ENCODE peak calls at places on chromosomes 7 and 10, in eight cellular contexts. T is naive thymus-derived CD4-positive, alpha-beta T cell; J is uterus; O is stimulated activated CD4-positive, alpha-beta T cell treated with anti-CD3 and anti-CD28 coated beads, Interleukin-1b, Interleukin-23, amount 100 ng/mL, for 4 hours; Q is T-cell; E is stimulated activated CD8-positive, alpha-beta memory T cell treated with anti-CD3 and anti-CD28 coated beads, Interleukin-4, amount 100 ng/mL, for 1 hour; G is neural crest cell; B is NCI-H82. W is an unnamed sample.

GRCh38 chr10:14476641-14477407 is 146.1 kb upstream of the FRMD4A start:
- DNase-seq in T (no peak), J (no peak), O (no peak), Q (no peak), E (no peak), G (no peak), B (no peak), W (no peak)

GRCh38 chr10:84593546-84593945 is 265.2 kb downstream of the CCSER2 start:
- DNase-seq in T (no peak), J (no peak), O (no peak), Q (no peak), E (no peak), G (no peak), B (no peak), W (no peak)

GRCh38 chr10:34492081-34492480 is 323.0 kb downstream of the PARD3 start:
- DNase-seq in T (no peak), J (no peak), O (no peak), Q (no peak), E (no peak), G (no peak), B (no peak), W (no peak)

GRCh38 chr10:46253076-46254006 is 33.5 kb upstream of the ANTXRL start:
- DNase-seq in T (no peak), J (no peak), O (no peak), Q (no peak), E (no peak), G (no peak), B (no peak), W (no peak)

GRCh38 chr10:132282667-132283603 is 24.8 kb downstream of the STK32C start:
- DNase-seq in T (no peak), J (no peak), O (no peak), Q (no peak), E (no peak), G (no peak), B (no peak), W (no peak)

GRCh38 chr7:137932881-137933269 is 69.0 kb downstream of the CREB3L2 start:
- DNase-seq in T (no peak), J (no peak), O (no peak), Q (no peak), E (no peak), G (no peak), B (no peak), W (no peak)

GRCh38 chr10:63699785-63700184 is 178.6 kb downstream of the REEP3 start:
- DNase-seq in T (no peak), J (peak), O (no peak), Q (no peak), E (no peak), G (no peak), B (no peak), W (no peak)

GRCh38 chr10:22478555-22479334 is 133.4 kb downstream of the SPAG6 start:
- DNase-seq in T (no peak), J (no peak), O (no peak), Q (no peak), E (no peak), G (no peak), B (no peak), W (no peak)

GRCh38 chr7:106794276-106795136 is 70.6 kb upstream of the PIK3CG start:
- DNase-seq in T (no peak), J (no peak), O (no peak), Q (no peak), E (no peak), G (no peak), B (no peak), W (no peak)

GRCh38 chr7:922334-923107 is 32.0 kb downstream of the ADAP1 start:
- DNase-seq in T (no peak), J (no peak), O (peak), Q (no peak), E (peak), G (no peak), B (no peak), W (no peak)

GRCh38 chr10:96421995-96422394 is 63.2 kb upstream of the OPALIN start:
- DNase-seq in T (no peak), J (no peak), O (no peak), Q (no peak), E (no peak), G (no peak), B (no peak), W (no peak)

GRCh38 chr10:128642502-128642901 is 516.3 kb upstream of the MKI67 start:
- DNase-seq in T (no peak), J (no peak), O (no peak), Q (no peak), E (no peak), G (no peak), B (no peak), W (no peak)

GRCh38 chr7:136062625-136063336 is 85.6 kb upstream of the MTPN start:
- DNase-seq in T (no peak), J (no peak), O (no peak), Q (no peak), E (no peak), G (no peak), B (peak), W (no peak)

GRCh38 chr7:37342170-37342569 is 106.5 kb downstream of the ELMO1 start:
- DNase-seq in T (no peak), J (no peak), O (no peak), Q (no peak), E (no peak), G (no peak), B (no peak), W (no peak)

GRCh38 chr10:11336703-11337102 is 274.7 kb downstream of the USP6NL start:
- DNase-seq in T (no peak), J (no peak), O (no peak), Q (no peak), E (no peak), G (peak), B (no peak), W (no peak)

GRCh38 chr7:155190608-155191536 is 106.8 kb upstream of the INSIG1 start:
- DNase-seq in T (peak), J (no peak), O (peak), Q (no peak), E (peak), G (peak), B (peak), W (no peak)

GRCh38 chr7:112129655-112130323 is 76.4 kb downstream of the DOCK4 start:
- DNase-seq in T (no peak), J (peak), O (no peak), Q (no peak), E (no peak), G (no peak), B (no peak), W (no peak)

GRCh38 chr10:62548686-62549085 is 174.5 kb downstream of the ZNF365 start:
- DNase-seq in T (no peak), J (no peak), O (no peak), Q (no peak), E (no peak), G (no peak), B (no peak), W (no peak)

GRCh38 chr10:127474501-127474900 is 74.6 kb upstream of the NPS start:
- DNase-seq in T (no peak), J (no peak), O (no peak), Q (no peak), E (no peak), G (no peak), B (no peak), W (no peak)

GRCh38 chr10:56091872-56092271 is 269.2 kb downstream of the ZWINT start:
- DNase-seq in T (no peak), J (no peak), O (no peak), Q (no peak), E (no peak), G (no peak), B (no peak), W (no peak)

GRCh38 chr10:34018129-34018528 is 683.7 kb upstream of the NRP1 start:
- DNase-seq in T (no peak), J (no peak), O (no peak), Q (no peak), E (no peak), G (no peak), B (no peak), W (no peak)

GRCh38 chr7:100190059-100190711 is 12.5 kb downstream of the STAG3 start:
- DNase-seq in T (peak), J (no peak), O (no peak), Q (no peak), E (no peak), G (no peak), B (peak), W (no peak)

GRCh38 chr10:6346621-6347020 is 143.9 kb downstream of the PFKFB3 start:
- DNase-seq in T (no peak), J (no peak), O (no peak), Q (no peak), E (no peak), G (no peak), B (no peak), W (no peak)